ENCODE peak calls at places on chromosomes 6 and 20, in eight cellular contexts. X is hepatocyte; B is ascending aorta; I is ovary; E is fibroblast of the aortic adventitia; U is CD8-positive, alpha-beta T cell; Y is AG04450; T is GM12878. D is an unnamed sample.

GRCh38 chr6:151733680-151734320 is 73.7 kb upstream of the ESR1 start:
- DNase-seq in X (no peak), E (no peak), B (no peak), U (no peak), I (no peak), Y (no peak), T (no peak), D (no peak)

GRCh38 chr6:16818992-16819626 is 57.8 kb upstream of the ATXN1 start:
- DNase-seq in E (no peak), U (no peak), B (no peak), Y (no peak), X (no peak), T (no peak), I (no peak), D (no peak)

GRCh38 chr20:48797275-48797825 is 30.4 kb downstream of the PREX1 start:
- DNase-seq in T (no peak), U (no peak), B (no peak), E (no peak), Y (no peak), X (no peak), I (no peak), D (no peak)

GRCh38 chr20:62179162-62179504 is 3.7 kb upstream of the MTG2 start:
- DNase-seq in T (no peak), E (no peak), Y (no peak), B (no peak), I (no peak), U (no peak), X (no peak), D (no peak)

GRCh38 chr20:5636127-5636520 is 114.1 kb upstream of the SHLD1 start:
- DNase-seq in B (no peak), Y (no peak), U (no peak), T (no peak), E (no peak), I (no peak), X (no peak), D (no peak)

GRCh38 chr6:52504778-52505127 is 72.1 kb downstream of the TRAM2 start:
- DNase-seq in I (no peak), X (no peak), B (no peak), U (no peak), E (no peak), T (no peak), Y (no peak), D (no peak)

GRCh38 chr6:45714795-45715507 is 300.7 kb downstream of the CLIC5 start:
- DNase-seq in T (peak), Y (peak), B (peak), X (peak), E (peak), I (peak), U (peak), D (peak)

GRCh38 chr20:32139947-32140346 is 30.4 kb downstream of the TM9SF4 start:
- DNase-seq in U (no peak), Y (no peak), B (no peak), I (no peak), X (no peak), E (no peak), T (peak), D (no peak)

GRCh38 chr6:134314236-134314821 is 3.6 kb downstream of the SGK1 start:
- DNase-seq in U (no peak), E (no peak), T (no peak), X (no peak), Y (no peak), I (no peak), B (no peak), D (no peak)

GRCh38 chr6:125828476-125829039 is 37.8 kb downstream of the NCOA7 start:
- DNase-seq in Y (no peak), T (no peak), E (no peak), B (no peak), X (no peak), U (no peak), I (no peak), D (no peak)

GRCh38 chr6:45480697-45481415 is 103.1 kb upstream of the SUPT3H start:
- DNase-seq in E (peak), X (no peak), U (no peak), I (no peak), Y (no peak), B (no peak), T (no peak), D (peak)

GRCh38 chr6:134510920-134511319 is 193.0 kb upstream of the SGK1 start:
- DNase-seq in T (no peak), Y (no peak), X (no peak), I (no peak), E (no peak), U (no peak), B (no peak), D (no peak)

GRCh38 chr6:125302840-125303511 is 1.2 kb upstream of the HDDC2 start:
- DNase-seq in U (no peak), E (no peak), T (no peak), I (no peak), X (no peak), Y (no peak), B (no peak), D (no peak)

GRCh38 chr20:56957737-56958553 is 308.5 kb downstream of the BMP7 start:
- DNase-seq in I (no peak), B (no peak), X (peak), U (no peak), Y (no peak), T (no peak), E (no peak), D (peak)

GRCh38 chr6:15616266-15616665 is 46.6 kb downstream of the DTNBP1 start:
- DNase-seq in B (no peak), T (no peak), E (no peak), Y (no peak), U (no peak), I (no peak), X (no peak), D (no peak)

GRCh38 chr6:70474751-70475150 is 61.4 kb downstream of the FAM135A start:
- DNase-seq in X (peak), Y (no peak), U (no peak), T (no peak), B (no peak), I (no peak), E (no peak), D (no peak)

GRCh38 chr6:43269273-43270007 is 26.2 kb downstream of the TTBK1 start:
- DNase-seq in U (peak), T (no peak), X (peak), B (no peak), Y (no peak), I (no peak), E (no peak), D (no peak)

GRCh38 chr6:90146914-90147668 is 149.6 kb downstream of the BACH2 start:
- DNase-seq in E (no peak), I (no peak), T (no peak), Y (no peak), B (no peak), U (no peak), X (no peak), D (no peak)

GRCh38 chr6:12394170-12394569 is 104.0 kb downstream of the EDN1 start:
- DNase-seq in E (no peak), I (no peak), X (no peak), Y (no peak), B (no peak), U (no peak), T (no peak), D (no peak)

GRCh38 chr6:73710470-73710869 is 14.5 kb downstream of the CD109 start:
- DNase-seq in I (no peak), Y (no peak), U (no peak), B (no peak), X (peak), T (no peak), E (peak), D (peak)

GRCh38 chr6:18405477-18406293 is 18.5 kb downstream of the RNF144B start:
- DNase-seq in E (peak), U (no peak), I (no peak), X (peak), B (no peak), T (no peak), Y (peak), D (peak)

GRCh38 chr6:81906041-81906440 is 153.6 kb upstream of the TENT5A start:
- DNase-seq in U (no peak), X (no peak), Y (no peak), I (no peak), B (no peak), E (no peak), T (no peak), D (no peak)

GRCh38 chr6:49607391-49607982 is 29.2 kb downstream of the RHAG start:
- DNase-seq in X (no peak), U (no peak), I (no peak), Y (no peak), T (no peak), E (no peak), B (no peak), D (no peak)

GRCh38 chr6:8888468-8888867 is 453.1 kb upstream of the SLC35B3 start:
- DNase-seq in U (no peak), T (no peak), E (no peak), I (no peak), B (no peak), X (no peak), Y (no peak), D (no peak)

GRCh38 chr20:48841861-48842529 is 14.2 kb upstream of the PREX1 start:
- DNase-seq in X (no peak), I (no peak), T (no peak), B (no peak), U (no peak), Y (peak), E (peak), D (peak)

GRCh38 chr6:84522135-84522535 is 242.3 kb downstream of the TBX18 start:
- DNase-seq in Y (peak), U (no peak), E (peak), X (peak), T (no peak), B (peak), I (no peak), D (peak)

GRCh38 chr20:2871555-2872303 is 1.6 kb upstream of the PTPRA start:
- DNase-seq in I (no peak), X (no peak), U (no peak), T (no peak), E (peak), B (no peak), Y (no peak), D (no peak)

GRCh38 chr6:112191509-112191908 is 62.9 kb downstream of the LAMA4 start:
- DNase-seq in B (no peak), I (no peak), U (no peak), X (no peak), E (no peak), T (no peak), Y (no peak), D (no peak)

GRCh38 chr20:40807094-40807623 is 118.1 kb upstream of the MAFB start:
- DNase-seq in B (no peak), Y (no peak), X (no peak), T (no peak), U (no peak), E (no peak), I (no peak), D (no peak)

GRCh38 chr6:36015666-36016065 is 8.8 kb downstream of the SLC26A8 start:
- DNase-seq in X (no peak), E (no peak), U (no peak), T (no peak), Y (no peak), I (no peak), B (no peak), D (no peak)

GRCh38 chr6:74130641-74131040 is 434.6 kb downstream of the CD109 start:
- DNase-seq in I (no peak), U (no peak), B (no peak), X (no peak), E (no peak), Y (no peak), T (no peak), D (no peak)

GRCh38 chr6:111596784-111597183 is 8.9 kb downstream of the TRAF3IP2 start:
- DNase-seq in I (no peak), Y (no peak), B (no peak), T (no peak), U (no peak), X (no peak), E (no peak), D (no peak)

DNA sequence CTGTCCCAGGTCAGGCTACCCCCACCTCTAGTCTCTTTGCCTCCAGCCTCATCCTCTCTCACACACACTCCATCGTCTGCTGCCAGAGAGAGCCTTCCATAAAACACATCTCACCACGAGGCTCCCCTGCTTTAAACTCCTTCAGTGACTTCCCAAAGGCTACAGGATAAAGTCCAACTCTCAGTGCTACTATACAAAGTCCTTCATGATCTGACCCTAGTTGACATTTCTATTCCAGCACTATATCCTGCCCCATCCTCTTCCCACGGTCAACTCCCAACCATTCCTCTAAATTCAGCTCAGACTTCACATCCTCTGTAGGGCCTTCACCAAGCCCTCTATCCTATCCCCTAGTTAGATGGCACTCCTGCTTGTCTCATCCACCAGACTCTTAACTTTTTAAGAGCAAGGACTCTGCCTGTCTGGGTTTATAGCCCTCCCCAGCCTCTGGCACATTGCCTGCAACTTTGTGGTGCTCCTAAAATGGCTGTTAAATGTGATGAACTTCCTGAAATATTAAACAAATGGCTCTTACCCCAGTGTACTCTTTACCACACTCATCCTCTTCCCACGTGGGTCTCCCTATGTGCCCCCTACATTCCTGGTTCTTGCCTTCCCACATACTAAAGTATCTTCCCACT is 36.1 kb downstream of the KIF16B start:
- DNase-seq in U (no peak), T (no peak), X (no peak), B (no peak), E (no peak), I (no peak), Y (no peak), D (no peak)
- H3K4me3 ChIP-seq in U (no peak), T (no peak), X (no peak), B (no peak), E (no peak), I (no peak), Y (no peak), D (no peak)

GRCh38 chr20:290081-290831 is at the start of gene C20orf96:
- DNase-seq in U (peak), B (peak), E (peak), Y (peak), I (peak), X (peak), T (peak), D (peak)
- TF ChIP-seq CTCF in U (peak), B (peak), E (peak), Y (peak), I (peak), X (peak), T (peak), D (peak)

DNA sequence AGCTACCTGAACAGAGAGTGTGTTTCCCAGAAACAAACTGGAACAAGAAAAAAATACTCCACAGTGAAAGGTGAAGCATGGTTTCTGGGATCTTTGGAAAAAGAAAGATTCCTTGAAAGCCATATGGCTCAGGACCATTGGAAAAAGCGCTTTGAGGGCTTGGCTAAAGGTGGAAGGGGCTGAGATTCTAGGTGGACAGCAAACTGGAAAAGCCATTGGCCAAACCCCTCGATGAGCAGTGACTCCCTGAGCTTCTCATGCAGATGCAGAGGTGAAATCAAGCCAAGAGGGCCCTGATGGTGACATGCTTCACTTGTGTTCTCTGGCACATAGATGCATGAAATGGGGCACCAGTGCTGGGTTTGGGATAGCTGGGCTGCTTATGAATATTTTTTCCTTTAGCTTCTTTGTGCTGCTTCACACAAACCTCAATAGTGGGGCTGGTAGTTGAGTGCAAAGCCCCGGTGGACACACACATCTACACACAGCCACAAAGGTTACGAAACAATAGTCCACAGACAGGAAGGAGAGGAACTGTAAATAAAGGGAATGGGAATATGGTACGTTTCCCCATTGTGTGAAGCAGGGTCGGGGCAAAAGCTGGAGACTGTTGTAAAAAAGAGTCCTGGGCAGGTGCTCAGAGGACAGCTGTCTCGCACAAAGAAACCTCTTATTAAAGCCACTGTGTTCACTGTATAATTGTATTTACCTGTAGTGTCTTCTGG is 117.8 kb downstream of the FOXA2 start:
- DNase-seq in Y (no peak), E (no peak), T (no peak), X (no peak), B (no peak), I (no peak), U (no peak), D (no peak)
- H3K4me3 ChIP-seq in Y (no peak), E (no peak), T (no peak), X (no peak), B (no peak), I (no peak), U (no peak), D (no peak)

DNA sequence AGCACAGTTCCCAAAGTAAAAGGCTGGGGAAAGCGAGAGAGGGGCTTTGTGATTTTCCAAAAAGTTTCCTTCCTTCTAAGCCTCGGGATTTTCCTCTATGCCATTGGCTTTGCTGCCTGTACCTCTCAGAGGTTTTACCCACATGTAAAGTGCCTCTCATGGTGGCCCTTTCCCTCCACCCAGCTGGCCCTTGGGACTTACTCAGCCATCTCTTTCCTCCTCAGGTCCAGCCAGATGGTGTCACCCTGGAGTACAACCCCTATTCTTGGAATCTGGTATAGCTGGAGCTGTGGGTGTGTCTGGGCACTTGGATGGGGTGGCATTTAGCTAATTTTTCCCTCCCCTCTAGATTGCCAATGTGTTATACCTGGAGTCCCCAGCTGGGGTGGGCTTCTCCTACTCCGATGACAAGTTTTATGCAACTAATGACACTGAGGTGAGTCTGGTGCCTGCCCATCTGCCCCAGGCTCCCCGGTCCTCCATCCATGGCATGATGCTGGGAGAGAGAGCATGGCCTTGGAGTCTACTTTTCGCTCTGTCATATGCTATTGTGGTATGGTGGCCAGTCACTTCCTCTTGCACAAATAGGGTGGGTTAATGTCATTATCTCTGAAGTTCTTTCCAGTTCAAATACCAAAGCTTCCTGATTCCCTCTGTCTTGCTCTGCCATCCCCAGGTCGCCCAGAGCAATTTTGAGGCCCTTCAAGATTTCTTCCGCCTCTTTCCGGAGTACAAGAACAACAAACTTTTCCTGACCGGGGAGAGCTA is 1.1 kb downstream of the CTSA start:
- DNase-seq in Y (no peak), E (peak), T (no peak), X (peak), I (no peak), B (no peak), U (no peak), D (peak)
- TF ChIP-seq CTCF in Y (peak), E (peak), T (no peak), X (no peak), I (no peak), B (no peak), U (no peak), D (peak)

DNA sequence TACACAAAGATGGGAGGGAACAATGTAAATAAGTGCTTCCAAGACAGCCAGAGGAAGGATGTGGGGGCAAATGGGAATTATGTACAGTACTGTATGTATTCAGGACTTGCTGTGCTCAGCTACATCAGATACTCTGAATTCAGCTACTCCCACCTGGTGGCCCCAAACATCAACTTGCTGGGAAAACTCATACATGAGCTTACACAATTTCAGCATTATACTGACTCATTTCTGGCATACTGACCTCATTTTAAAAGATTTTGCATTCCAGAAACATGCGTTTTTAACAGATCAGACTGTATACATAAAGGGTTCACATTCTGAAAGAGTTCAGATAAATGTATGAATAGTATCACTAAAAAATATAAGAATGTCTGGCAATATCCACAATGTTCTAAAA is 59.7 kb downstream of the GPX5 start:
- DNase-seq in U (no peak), I (no peak), B (no peak), T (no peak), Y (no peak), E (no peak), X (peak), D (no peak)
- H3K4me3 ChIP-seq in U (no peak), I (no peak), B (no peak), T (no peak), Y (no peak), E (no peak), X (no peak), D (no peak)

DNA sequence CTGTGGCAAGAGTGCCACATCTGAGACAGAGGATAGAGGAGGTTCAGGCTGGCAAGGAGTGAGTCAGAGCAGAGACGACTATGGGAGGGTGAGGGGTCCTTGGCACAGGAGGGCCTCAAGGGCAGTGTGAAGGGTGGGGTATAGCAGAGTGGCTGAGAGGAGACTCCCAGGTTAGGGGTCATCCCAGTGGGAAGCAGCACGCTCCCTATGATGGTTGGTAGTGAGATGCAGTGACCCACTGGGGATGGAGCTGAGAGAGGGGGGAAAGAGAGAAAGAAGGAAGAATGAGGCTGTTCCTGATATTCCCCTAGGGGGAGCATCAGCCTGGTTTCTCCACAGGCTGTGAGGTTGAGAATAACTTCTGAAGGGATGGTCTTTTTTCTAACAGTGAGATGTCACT is 97.4 kb downstream of the INSM1 start:
- DNase-seq in U (no peak), B (no peak), I (no peak), X (no peak), Y (no peak), E (no peak), T (no peak), D (no peak)
- TF ChIP-seq CTCF in U (no peak), B (no peak), I (no peak), X (peak), Y (peak), E (peak), T (peak), D (peak)

DNA sequence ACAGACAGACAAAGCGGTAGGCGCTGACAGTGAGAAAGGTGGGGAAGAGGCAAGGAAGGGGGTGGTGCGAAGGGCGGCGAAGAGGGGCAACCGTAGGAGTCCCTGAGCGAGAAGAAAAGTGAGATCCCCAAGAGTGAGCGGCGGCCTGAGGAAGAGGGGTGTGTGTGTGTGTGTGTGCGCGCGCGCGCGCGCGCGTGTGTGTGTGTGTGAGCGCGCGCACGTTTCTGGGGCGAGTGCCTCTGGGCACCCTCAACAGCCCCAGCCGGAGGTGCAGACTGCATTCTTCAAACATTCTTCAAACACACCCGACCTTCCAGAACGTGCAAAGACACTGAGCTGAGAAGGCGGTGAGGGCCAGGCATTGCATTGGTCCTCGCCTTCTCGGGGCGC is 76.2 kb upstream of the FOXP4 start:
- DNase-seq in I (no peak), T (no peak), X (peak), B (no peak), U (peak), E (no peak), Y (no peak), D (no peak)
- H3K4me3 ChIP-seq in I (peak), T (peak), X (no peak), B (peak), U (peak), E (no peak), Y (peak), D (no peak)